ENCODE peak calls at places on chromosomes 13 and 19, in four cellular contexts. J is AG09309, P is A549, T is astrocyte of the cerebellum. G is an unnamed sample.

GRCh38 chr13:65679240-65679639 is 1550.9 kb downstream of the PCDH9 start:
- DNase-seq in J (no peak), P (no peak), T (no peak), G (peak; percentile 69)

GRCh38 chr19:30069535-30070197 is 127.6 kb downstream of the URI1 start:
- DNase-seq in J (no peak), P (no peak), T (no peak), G (no peak)

GRCh38 chr19:32901504-32902161 is 32.1 kb upstream of the SLC7A9 start:
- DNase-seq in J (no peak), P (no peak), T (no peak), G (no peak)

GRCh38 chr19:18975011-18975410 is 34.0 kb upstream of the HOMER3 start:
- DNase-seq in J (no peak), P (no peak), T (no peak), G (no peak)

GRCh38 chr19:7830272-7830771 is 304 bp downstream of the EVI5L start:
- DNase-seq in J (no peak), P (no peak), T (no peak), G (no peak)

GRCh38 chr19:29705706-29706105 is 9.4 kb downstream of the C19orf12 start:
- DNase-seq in J (no peak), P (no peak), T (no peak), G (no peak)

GRCh38 chr19:6801397-6802086 is 29.0 kb downstream of the VAV1 start:
- DNase-seq in J (no peak), P (peak; percentile 53), T (no peak), G (no peak)

GRCh38 chr13:111058796-111059506 is 56.2 kb upstream of the ARHGEF7 start:
- DNase-seq in J (no peak), P (no peak), T (no peak), G (no peak)

GRCh38 chr13:72255908-72256307 is 388.9 kb upstream of the DACH1 start:
- DNase-seq in J (no peak), P (no peak), T (peak; percentile 41), G (peak; percentile 11)

GRCh38 chr13:50686547-50686946 is 156.9 kb downstream of the DLEU7 start:
- DNase-seq in J (no peak), P (no peak), T (no peak), G (no peak)

GRCh38 chr19:54231077-54231931 is 8.5 kb upstream of the LILRB3 start:
- DNase-seq in J (peak; percentile 52), P (peak; percentile 57), T (peak; percentile 43), G (peak; percentile 39)

GRCh38 chr19:23071087-23071511 is 45.7 kb upstream of the ZNF730 start:
- DNase-seq in J (no peak), P (no peak), T (no peak), G (no peak)

GRCh38 chr19:47471733-47472457 is at the start of gene SLC8A2:
- DNase-seq in J (peak; percentile 21), P (peak; percentile 75), T (peak; percentile 53), G (peak; percentile 72)

GRCh38 chr19:50311723-50312635 is 17.2 kb downstream of the KCNC3 start:
- DNase-seq in J (no peak), P (peak; percentile 94), T (no peak), G (no peak)

GRCh38 chr19:28737526-28737925 is 475.4 kb downstream of the UQCRFS1 start:
- DNase-seq in J (no peak), P (no peak), T (no peak), G (no peak)

GRCh38 chr19:35702223-35703012 is 1.9 kb upstream of the ZBTB32 start:
- DNase-seq in J (peak; percentile 87), P (peak; percentile 100), T (peak; percentile 95), G (peak; percentile 91)

GRCh38 chr13:36758345-36758744 is 60.7 kb upstream of the RFXAP start:
- DNase-seq in J (no peak), P (no peak), T (no peak), G (no peak)

GRCh38 chr13:20360041-20360491 is 127.9 kb upstream of the GJB6 start:
- DNase-seq in J (no peak), P (no peak), T (peak; percentile 46), G (no peak)

GRCh38 chr13:109918179-109918651 is 131.8 kb upstream of the IRS2 start:
- DNase-seq in J (no peak), P (no peak), T (no peak), G (peak; percentile 32)

GRCh38 chr13:40152145-40152544 is 496.7 kb downstream of the COG6 start:
- DNase-seq in J (peak; percentile 51), P (peak; percentile 8), T (peak; percentile 32), G (peak; percentile 41)

GRCh38 chr13:31835932-31836331 is 96.6 kb downstream of the RXFP2 start:
- DNase-seq in J (peak; percentile 13), P (no peak), T (peak; percentile 26), G (peak; percentile 67)

GRCh38 chr19:15265214-15265613 is 33.0 kb upstream of the EPHX3 start:
- DNase-seq in J (no peak), P (no peak), T (no peak), G (no peak)

GRCh38 chr19:15642807-15643206 is 2.1 kb downstream of the CYP4F3 start:
- DNase-seq in J (no peak), P (no peak), T (no peak), G (no peak)

DNA sequence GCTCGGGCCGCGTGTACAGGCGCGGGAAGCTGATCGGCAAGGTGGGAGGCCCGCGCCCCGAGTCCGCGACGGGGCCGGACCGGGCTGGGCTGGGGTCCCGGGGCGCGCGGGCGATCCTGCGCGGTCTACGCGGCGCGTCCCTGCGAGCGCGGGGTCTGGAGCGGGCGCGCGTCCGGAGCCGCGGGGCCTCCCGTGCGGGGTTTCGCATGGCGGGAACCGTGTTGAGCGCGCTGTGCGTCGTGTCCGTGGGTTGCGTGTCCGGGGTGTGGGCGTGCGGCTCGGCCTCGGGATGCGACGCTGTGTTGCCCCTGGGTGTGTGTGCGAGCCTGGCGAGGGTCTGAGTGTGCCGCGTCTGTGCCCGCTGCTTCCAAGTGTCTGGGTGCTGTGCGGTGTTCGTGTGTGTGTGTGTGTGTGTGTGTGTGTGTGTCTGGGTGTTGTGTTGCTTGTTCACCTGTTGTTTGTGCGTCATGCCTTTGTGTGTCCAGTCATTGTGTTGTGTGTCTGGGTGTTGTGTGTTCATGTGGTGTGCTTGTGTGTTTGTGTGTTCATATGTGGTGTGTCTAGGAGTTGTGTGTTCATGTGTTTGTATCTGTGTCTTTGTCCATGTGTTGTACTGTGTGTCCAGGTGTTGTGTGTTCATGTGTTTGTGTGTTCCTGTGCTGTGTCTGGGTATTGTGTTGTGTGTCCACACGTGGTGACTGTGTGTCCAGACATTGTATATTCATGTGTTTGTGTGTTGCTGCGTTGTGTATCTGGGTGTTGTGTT is 512 bp downstream of the PLK5 start:
- DNase-seq in J (no peak), P (no peak), T (no peak), G (no peak)
- H3K4me3 ChIP-seq in J (no peak overlapping the region), P (no peak overlapping the region), T (no peak overlapping the region), G (no peak overlapping the region)

GRCh38 chr13:99751517-99752199 is 219.9 kb downstream of the ZIC5 start:
- DNase-seq in J (no peak), P (no peak), T (no peak), G (no peak)

GRCh38 chr13:99743079-99743478 is 228.5 kb downstream of the ZIC5 start:
- DNase-seq in J (no peak), P (no peak), T (no peak), G (no peak)

GRCh38 chr13:99749627-99750026 is 221.9 kb downstream of the ZIC5 start:
- DNase-seq in J (no peak), P (no peak), T (no peak), G (no peak)

GRCh38 chr13:99750951-99751350 is 220.6 kb downstream of the ZIC5 start:
- DNase-seq in J (no peak), P (no peak), T (no peak), G (no peak)

GRCh38 chr13:99746857-99747710 is 224.5 kb downstream of the ZIC5 start:
- DNase-seq in J (no peak), P (no peak), T (no peak), G (no peak)
- H3K4me3 ChIP-seq in J (no peak overlapping the region), P (no peak overlapping the region), T (no peak overlapping the region), G (no peak overlapping the region)

DNA sequence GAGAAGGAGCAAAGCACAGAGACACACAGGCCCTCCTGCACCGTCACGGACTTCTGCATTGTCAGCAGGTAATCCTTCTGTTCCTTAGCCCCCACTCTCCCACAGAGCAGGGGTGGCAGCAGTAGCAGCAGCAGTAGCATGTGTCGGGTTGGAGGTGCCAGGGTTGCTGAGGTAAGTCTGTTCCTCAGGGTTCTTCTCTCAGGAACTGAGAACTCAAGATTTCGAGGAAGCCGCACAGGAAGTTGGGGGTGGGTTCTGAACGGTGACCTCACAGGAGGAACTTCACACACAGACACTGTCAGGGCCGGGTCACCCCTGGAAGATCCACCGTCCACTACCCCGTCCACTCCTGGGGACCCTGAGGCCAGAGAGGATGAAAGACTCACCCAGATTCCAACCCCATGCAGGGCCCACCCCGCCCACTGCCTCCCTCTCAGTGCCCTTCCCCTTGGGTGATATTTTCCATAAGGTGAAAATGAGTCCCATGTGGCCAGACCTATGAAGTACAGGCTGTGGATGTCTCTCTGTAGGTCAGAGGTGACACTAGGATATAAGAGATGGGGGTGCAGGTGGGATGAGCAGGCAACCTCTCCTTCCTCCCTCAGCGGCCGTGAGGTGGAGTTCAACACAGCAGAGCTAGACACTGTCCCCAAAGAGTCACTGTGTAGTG is at the start of gene SIGLEC12:
- DNase-seq in J (no peak), P (no peak), T (no peak), G (no peak)
- H3K4me3 ChIP-seq in J (no peak within 1 kb of the TSS), P (no peak within 1 kb of the TSS), T (no peak within 1 kb of the TSS), G (no peak within 1 kb of the TSS)

DNA sequence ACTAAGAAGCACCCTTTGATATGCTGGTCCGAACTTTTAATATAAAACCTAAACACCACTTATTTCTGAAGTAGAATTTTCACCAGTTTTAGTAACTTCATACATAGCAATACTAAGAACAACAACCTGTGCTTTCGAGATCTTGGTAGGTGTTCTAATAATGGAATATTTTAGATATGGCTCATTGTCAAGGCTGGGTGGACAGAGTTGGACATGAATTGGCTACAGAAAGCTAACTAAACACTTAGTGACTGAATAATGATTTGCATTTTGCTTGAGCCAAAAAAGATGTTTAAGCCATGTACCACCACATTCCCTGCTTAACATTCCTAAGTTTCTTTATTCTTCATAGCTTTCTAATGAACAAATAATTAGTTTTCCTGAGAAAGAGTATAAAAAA is 344.3 kb upstream of the SGCG start:
- DNase-seq in J (no peak), P (no peak), T (no peak), G (no peak)
- H3K4me3 ChIP-seq in J (no peak overlapping the region), P (no peak overlapping the region), T (no peak overlapping the region), G (no peak overlapping the region)

DNA sequence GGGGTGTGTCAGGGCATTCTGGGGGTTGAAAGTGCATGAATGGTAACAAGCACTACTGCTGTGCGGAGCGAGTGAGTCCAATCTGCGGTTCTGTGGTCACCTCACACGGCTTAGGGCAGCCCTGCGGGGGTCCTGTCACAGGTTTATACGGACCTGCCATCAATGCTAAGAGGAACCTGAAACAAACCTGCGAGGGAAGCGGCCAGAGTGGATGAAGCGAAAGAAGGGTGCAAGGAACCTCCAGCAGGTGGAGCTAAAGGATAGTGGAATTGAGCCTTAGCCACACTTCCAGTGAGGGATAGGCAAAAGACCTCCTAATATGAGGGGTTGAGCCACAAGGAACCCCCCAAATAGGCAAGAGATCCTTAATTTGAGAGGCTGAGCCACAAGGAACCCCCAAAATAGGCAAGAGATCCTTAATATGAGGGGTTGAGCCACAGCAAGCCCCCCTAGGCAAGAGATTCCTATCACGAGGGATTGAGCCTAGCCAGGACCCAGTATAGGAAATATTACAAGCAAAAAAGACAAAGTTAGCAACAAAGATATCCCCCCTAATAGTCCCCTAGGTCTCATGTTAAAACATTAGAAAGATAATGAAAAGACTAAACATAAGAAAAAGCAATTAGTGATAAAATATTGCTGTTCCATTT is 6.3 kb upstream of the ZNF69 start:
- DNase-seq in J (no peak), P (no peak), T (peak; percentile 27), G (no peak)
- H3K4me3 ChIP-seq in J (no peak overlapping the region), P (no peak overlapping the region), T (no peak overlapping the region), G (no peak overlapping the region)

G was measured in skeletal muscle cell.